ENCODE peak calls at places on chromosomes 2 and 18, in four cellular contexts. T is HepG2, P is H1, R is K562. C is an unnamed sample.

GRCh38 chr2:205776139-205776538 is 93.8 kb downstream of the NRP2 start:
- DNase-seq in T (peak), P (peak), R (peak), C (peak)

GRCh38 chr2:52810460-52810859 is 957.1 kb upstream of the CHAC2 start:
- DNase-seq in T (no peak), P (no peak), R (no peak), C (no peak)

GRCh38 chr2:178194600-178195389 is 483 bp downstream of the OSBPL6 start:
- DNase-seq in T (no peak), P (no peak), R (peak), C (peak)

GRCh38 chr2:172709566-172710291 is 25.9 kb upstream of the RAPGEF4 start:
- DNase-seq in T (no peak), P (no peak), R (no peak), C (no peak)

GRCh38 chr2:143264851-143265250 is 135.6 kb downstream of the ARHGAP15 start:
- DNase-seq in T (no peak), P (no peak), R (no peak), C (no peak)

GRCh38 chr18:2096581-2096980 is 474.7 kb downstream of the METTL4 start:
- DNase-seq in T (no peak), P (no peak), R (no peak), C (no peak)

GRCh38 chr2:26693287-26693849 is 846 bp downstream of the KCNK3 start:
- DNase-seq in T (no peak), P (no peak), R (no peak), C (no peak)

GRCh38 chr2:137173514-137173913 is 408.2 kb downstream of the THSD7B start:
- DNase-seq in T (peak), P (no peak), R (no peak), C (no peak)

DNA sequence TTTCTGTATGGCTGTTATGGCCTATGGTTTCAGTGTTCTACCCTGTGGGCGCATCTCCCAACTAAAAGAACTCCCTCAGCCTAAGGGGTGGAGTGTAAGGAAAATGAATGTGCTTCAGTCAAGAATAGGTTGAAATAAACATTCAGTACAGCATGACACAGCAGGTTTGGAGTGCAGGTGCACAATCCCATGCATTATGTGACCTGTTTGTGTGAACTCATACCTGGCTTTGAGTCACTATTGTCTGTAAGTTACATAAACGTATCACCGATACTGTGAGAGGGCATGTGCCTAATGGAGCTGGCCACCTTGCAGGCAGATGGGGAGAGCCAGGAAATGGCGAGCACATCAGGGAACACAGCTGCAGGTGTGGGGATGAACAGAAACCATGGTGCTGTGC is 216.0 kb downstream of the DSEL start:
- DNase-seq in T (no peak), P (no peak), R (no peak), C (peak)
- TF ChIP-seq JUN in T (no peak), P (no peak), R (no peak), C (no peak)

GRCh38 chr2:152223997-152224396 is 48.4 kb upstream of the STAM2 start:
- DNase-seq in T (no peak), P (no peak), R (no peak), C (no peak)
- TF ChIP-seq ATF3 in T (no peak), P (no peak), R (no peak), C (no peak)

DNA sequence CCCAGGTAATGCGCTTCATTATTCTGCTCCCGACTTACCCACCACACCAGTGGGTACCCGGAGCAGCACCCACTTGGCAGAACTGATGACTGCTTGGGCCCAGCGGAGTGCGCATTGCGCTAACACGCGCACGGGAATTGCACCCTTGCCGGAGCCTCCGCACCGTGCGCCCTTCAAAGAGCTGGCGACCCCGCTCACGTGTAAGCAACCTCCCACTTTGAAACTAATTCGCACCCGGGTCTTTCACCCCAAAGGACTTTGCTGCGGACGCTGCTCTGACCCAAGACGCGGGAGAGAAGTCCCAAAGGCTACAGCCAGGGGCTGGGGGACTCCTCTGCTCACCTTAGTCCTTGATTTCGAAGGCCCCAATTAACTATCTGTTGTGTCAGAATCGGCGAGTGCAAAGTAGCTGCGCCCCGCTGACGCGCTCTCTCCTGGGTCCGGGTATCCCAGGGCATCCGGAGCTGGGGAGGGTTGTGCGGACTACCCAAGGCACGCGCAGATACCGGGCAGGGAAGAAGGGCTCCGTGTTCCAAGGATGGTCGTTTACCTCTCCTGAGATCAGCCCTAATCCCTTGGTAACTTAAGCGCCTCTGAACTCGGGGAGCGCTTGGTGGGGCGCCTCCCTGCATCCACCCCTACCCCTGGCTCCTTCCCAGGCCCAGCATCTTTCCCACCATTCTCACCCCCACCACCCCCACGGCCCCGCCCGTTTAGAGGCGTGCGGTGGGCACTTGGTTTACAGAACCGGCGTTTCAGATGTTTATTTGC is 13.1 kb upstream of the SATB2 start:
- DNase-seq in T (no peak), P (no peak), R (no peak), C (peak)
- TF ChIP-seq ATF2 in T (no peak), P (no peak), R (no peak), C (no peak)

GRCh38 chr2:44822174-44822573 is 119.3 kb upstream of the SIX3 start:
- DNase-seq in T (no peak), P (no peak), R (no peak), C (no peak)
- TF ChIP-seq JUN in T (no peak), P (no peak), R (no peak), C (no peak)

C was measured in WTC11.